ENCODE peak calls at places on chromosomes 2 and 18, in five cellular contexts. P is NB4, N is heart left ventricle, R is stomach, D is transverse colon. C is an unnamed sample.

GRCh38 chr18:76981388-76981968 is 151.1 kb downstream of the MBP start:
- DNase-seq in D (peak), P (no peak), N (no peak), R (peak), C (no peak)

GRCh38 chr2:96336873-96337272 is 1.3 kb downstream of the NCAPH start:
- DNase-seq in R (no peak), N (no peak), D (no peak), P (peak), C (no peak)

GRCh38 chr2:45000341-45000901 is 8.8 kb downstream of the SIX2 start:
- DNase-seq in D (no peak), P (peak), N (no peak), R (no peak), C (no peak)

GRCh38 chr18:6057604-6058003 is 162.3 kb upstream of the TMEM200C start:
- DNase-seq in P (no peak), R (no peak), N (no peak), D (no peak), C (no peak)

GRCh38 chr2:73779472-73780241 is at the start of gene DUSP11:
- DNase-seq in D (peak), R (peak), N (peak), P (peak), C (peak)

GRCh38 chr2:196718796-196719564 is 79.5 kb downstream of the CCDC150 start:
- DNase-seq in R (no peak), P (peak), N (no peak), D (no peak), C (peak)

GRCh38 chr2:175742367-175742766 is 259.7 kb downstream of the LNPK start:
- DNase-seq in D (no peak), N (no peak), P (no peak), R (no peak), C (no peak)

GRCh38 chr2:51068237-51068636 is 36.3 kb upstream of the NRXN1 start:
- DNase-seq in P (no peak), D (no peak), N (no peak), R (no peak), C (no peak)

GRCh38 chr2:36088716-36089328 is 266.8 kb upstream of the CRIM1 start:
- DNase-seq in N (no peak), R (no peak), P (no peak), D (no peak), C (no peak)

GRCh38 chr2:145007673-145008263 is 487.8 kb upstream of the ZEB2 start:
- DNase-seq in P (no peak), D (no peak), R (no peak), N (peak), C (no peak)

GRCh38 chr2:62266433-62267038 is 70.6 kb downstream of the B3GNT2 start:
- DNase-seq in R (no peak), P (no peak), D (no peak), N (no peak), C (no peak)

GRCh38 chr2:128404709-128405466 is 86.2 kb upstream of the HS6ST1 start:
- DNase-seq in R (peak), D (peak), N (no peak), P (no peak), C (no peak)

GRCh38 chr2:79368116-79368630 is 144.7 kb upstream of the CTNNA2 start:
- DNase-seq in R (no peak), P (no peak), N (no peak), D (no peak), C (no peak)

GRCh38 chr18:3595282-3596273 is 145.6 kb downstream of the TGIF1 start:
- DNase-seq in P (peak), N (no peak), D (peak), R (peak), C (peak)

GRCh38 chr2:124877065-124877671 is 852.1 kb downstream of the CNTNAP5 start:
- DNase-seq in P (no peak), D (no peak), N (no peak), R (no peak), C (no peak)

GRCh38 chr2:235493775-235494715 is at the start of gene AGAP1:
- DNase-seq in R (peak), N (peak), D (peak), P (peak), C (peak)

GRCh38 chr2:10844083-10844482 is 31.5 kb upstream of the PDIA6 start:
- DNase-seq in N (peak), P (no peak), R (peak), D (peak), C (no peak)

GRCh38 chr2:108594132-108594981 is 60.1 kb downstream of the LIMS1 start:
- DNase-seq in N (no peak), R (no peak), P (peak), D (no peak), C (no peak)

GRCh38 chr2:209431701-209432100 is 7.9 kb downstream of the MAP2 start:
- DNase-seq in D (no peak), N (no peak), R (no peak), P (no peak), C (no peak)

GRCh38 chr2:179486969-179487752 is 222.5 kb upstream of the SESTD1 start:
- DNase-seq in R (no peak), D (no peak), P (no peak), N (no peak), C (no peak)

GRCh38 chr18:52716926-52717325 is 376.9 kb downstream of the DCC start:
- DNase-seq in R (no peak), P (peak), D (peak), N (no peak), C (no peak)

GRCh38 chr2:45706028-45706427 is 54.6 kb downstream of the PRKCE start:
- DNase-seq in D (no peak), R (no peak), P (no peak), N (no peak), C (no peak)

GRCh38 chr18:78579854-78580577 is 399.6 kb upstream of the SALL3 start:
- DNase-seq in R (no peak), D (no peak), P (no peak), N (peak), C (no peak)

GRCh38 chr18:2536063-2536462 is 35.2 kb downstream of the METTL4 start:
- DNase-seq in N (no peak), D (no peak), P (no peak), R (no peak), C (no peak)

GRCh38 chr18:2927745-2928144 is 80.9 kb downstream of the EMILIN2 start:
- DNase-seq in N (no peak), R (no peak), P (no peak), D (no peak), C (no peak)

GRCh38 chr2:75200140-75200985 is 1.0 kb upstream of the TACR1 start:
- DNase-seq in N (peak), P (no peak), R (peak), D (peak), C (peak)

GRCh38 chr2:138897274-138897673 is 117.1 kb upstream of the NXPH2 start:
- DNase-seq in R (no peak), D (no peak), P (no peak), N (no peak), C (no peak)

GRCh38 chr18:46950064-46950656 is 32.8 kb downstream of the KATNAL2 start:
- DNase-seq in P (peak), D (no peak), N (no peak), R (no peak), C (peak)

GRCh38 chr2:183207110-183207509 is 82.9 kb downstream of the NUP35 start:
- DNase-seq in N (no peak), P (peak), R (no peak), D (no peak), C (no peak)

GRCh38 chr2:3505771-3506170 is 13.6 kb downstream of the ADI1 start:
- DNase-seq in N (no peak), P (no peak), D (no peak), R (no peak), C (no peak)

GRCh38 chr2:43225093-43225787 is 1.2 kb downstream of the ZFP36L2 start:
- DNase-seq in D (peak), R (peak), N (peak), P (peak), C (peak)

GRCh38 chr18:62981566-62981965 is 266.2 kb downstream of the PHLPP1 start:
- DNase-seq in D (no peak), N (no peak), R (no peak), P (no peak), C (no peak)

GRCh38 chr2:96241901-96242611 is 23.7 kb downstream of the TMEM127 start:
- DNase-seq in R (peak), N (peak), P (peak), D (peak), C (no peak)

GRCh38 chr2:70181363-70181956 is 9.4 kb downstream of the C2orf42 start:
- DNase-seq in P (peak), N (no peak), D (peak), R (peak), C (no peak)
- TF ChIP-seq POLR2A in P (no peak), N (no peak), D (no peak), R (no peak), C (no peak)

GRCh38 chr2:32010670-32011565 is at the start of gene MEMO1:
- DNase-seq in P (peak), N (peak), D (peak), R (peak), C (peak)
- TF ChIP-seq POLR2A in P (peak), N (no peak), D (peak), R (no peak), C (peak)

DNA sequence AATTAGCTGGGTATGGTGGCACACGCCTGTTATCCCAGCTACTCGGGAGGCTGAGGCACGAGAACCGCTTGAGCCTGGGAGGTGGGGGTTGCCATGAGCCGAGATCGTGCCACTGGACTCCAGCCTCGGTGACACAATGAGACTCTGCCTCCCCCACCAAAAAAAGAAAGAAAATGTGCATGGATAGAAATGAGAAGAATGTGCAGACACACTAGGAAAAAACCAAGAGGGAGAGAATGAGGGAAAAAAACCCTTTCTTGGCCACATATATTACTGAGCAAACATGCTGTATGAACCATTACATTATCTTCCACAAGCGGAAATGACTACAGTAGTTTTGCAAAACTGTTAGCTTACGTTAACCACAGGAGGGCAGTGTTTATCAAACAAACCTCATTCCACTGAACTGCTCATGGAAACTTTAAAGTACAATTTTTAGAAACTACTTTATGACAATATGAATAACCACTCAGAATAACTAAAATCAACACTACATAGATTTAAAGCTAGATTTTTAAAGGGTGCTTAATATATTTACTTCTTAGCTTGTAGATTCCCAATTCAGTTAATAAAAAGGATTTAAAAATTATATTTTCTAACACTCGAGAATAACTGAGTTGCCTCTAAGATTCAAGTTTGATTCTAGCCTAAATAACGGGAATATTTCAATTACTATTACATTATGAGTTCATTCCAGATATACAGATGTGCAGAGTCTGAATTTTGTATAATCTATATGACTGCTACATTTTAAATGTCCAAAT is 26.4 kb downstream of the ASXL2 start:
- DNase-seq in D (no peak), R (no peak), N (no peak), P (peak), C (peak)
- TF ChIP-seq POLR2A in D (no peak), R (no peak), N (no peak), P (no peak), C (no peak)

DNA sequence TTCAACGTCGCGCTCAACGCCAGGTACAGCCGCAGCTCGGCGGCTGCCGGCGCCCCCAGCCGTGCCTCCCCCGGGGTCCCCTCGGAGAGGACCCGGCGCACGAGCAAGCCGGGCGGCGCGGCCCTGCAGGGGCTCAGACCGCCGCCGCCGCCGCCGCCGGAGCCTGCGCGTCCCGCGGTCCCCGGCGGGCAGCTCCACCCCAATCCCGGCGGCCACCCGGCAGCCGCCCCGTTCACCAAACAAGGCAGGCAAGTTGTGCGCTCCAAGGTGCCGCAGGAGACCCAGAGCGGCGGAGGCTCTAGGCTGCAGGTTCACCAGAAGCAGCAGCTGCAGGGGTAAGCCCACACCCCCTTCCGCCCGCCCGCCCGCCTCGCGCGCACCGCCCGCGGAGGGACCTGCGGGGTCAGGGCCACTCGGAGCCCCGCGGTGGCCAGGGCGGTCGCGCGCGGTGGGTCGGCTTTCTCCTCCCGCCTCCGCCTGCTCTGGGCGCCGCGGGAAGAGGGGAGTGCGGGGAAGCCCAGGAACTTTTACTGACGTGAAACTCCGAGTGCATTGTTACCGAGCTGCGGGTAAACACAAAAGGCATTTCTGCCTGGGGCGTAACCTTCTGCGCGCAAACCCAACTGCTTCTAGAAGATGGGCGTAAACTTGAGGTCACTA is 861 bp downstream of the LTBP1 start:
- DNase-seq in D (peak), N (peak), P (peak), R (peak), C (peak)
- TF ChIP-seq POLR2A in D (peak), N (no peak), P (no peak), R (no peak), C (peak)

DNA sequence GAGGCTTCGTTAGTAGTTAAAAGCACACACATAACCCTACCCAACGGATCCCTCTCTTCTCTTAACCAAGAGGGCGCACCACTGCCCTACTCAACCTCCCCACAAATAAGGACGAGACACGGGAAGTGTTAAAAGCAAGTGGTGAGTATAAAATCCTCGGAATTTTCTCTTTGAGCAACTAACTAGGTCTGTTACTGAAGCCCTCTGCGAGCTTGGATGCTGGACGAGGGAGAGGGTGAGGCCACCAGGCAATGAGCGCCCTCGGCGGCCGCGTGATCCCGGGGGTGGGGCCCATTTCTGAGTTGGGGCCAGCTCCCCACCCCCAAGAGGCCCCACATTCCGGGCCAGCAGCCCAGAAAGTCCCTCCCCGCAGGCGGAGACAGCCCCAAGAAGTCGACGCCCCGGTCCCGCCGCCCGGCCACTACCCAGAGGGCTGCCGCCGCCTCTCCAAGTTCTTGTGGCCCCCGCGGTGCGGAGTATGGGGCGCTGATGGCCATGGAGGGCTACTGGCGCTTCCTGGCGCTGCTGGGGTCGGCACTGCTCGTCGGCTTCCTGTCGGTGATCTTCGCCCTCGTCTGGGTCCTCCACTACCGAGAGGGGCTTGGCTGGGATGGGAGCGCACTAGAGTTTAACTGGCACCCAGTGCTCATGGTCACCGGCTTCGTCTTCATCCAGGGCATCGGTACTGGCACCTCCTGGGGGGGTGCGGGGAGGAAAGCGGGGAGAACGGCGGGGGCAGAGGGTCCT is at the start of gene CYBRD1:
- DNase-seq in P (peak), D (peak), N (peak), R (peak), C (peak)
- TF ChIP-seq POLR2A in P (peak), D (peak), N (no peak), R (peak), C (peak)

DNA sequence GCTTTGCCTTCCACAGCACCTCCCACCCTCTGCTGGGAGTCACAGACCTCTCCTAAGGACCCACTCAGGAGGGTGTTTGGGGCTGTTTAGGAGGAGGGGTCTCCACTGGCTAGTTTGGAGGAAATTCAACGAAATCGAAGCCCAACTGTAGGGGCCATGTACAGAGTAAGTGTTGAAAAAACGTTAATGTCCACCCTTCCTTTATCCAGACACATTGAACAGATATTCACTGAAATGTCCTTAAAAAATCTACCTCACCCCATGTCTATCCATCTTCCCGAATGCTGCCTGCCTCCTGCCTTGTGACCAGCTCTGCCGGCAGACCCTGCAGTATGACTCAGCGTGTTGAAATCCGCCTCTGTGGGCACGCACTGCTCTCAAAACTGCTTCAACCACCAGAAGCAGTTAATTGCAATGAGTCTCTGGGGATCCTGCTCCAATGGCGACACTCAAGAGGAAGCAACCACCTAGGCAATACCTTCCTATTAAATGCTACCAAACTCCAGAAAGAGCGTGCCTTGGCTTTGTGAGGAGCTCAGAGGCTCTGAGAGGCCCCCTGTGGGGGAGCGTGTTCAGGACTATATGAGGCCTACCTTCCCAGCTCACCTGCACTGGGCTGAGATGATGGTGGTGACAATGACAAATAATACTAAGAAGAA is 61.4 kb upstream of the RTN4 start:
- DNase-seq in N (peak), R (peak), P (peak), D (peak), C (peak)
- TF ChIP-seq POLR2A in N (no peak), R (no peak), P (no peak), D (no peak), C (peak)

GRCh38 chr2:111897924-111898702 is at the start of gene MERTK:
- DNase-seq in D (peak), R (peak), P (peak), N (peak), C (peak)
- TF ChIP-seq POLR2A in D (peak), R (peak), P (peak), N (no peak), C (no peak)

GRCh38 chr2:17879137-17879912 is 858 bp downstream of the KCNS3 start:
- DNase-seq in P (no peak), R (peak), N (peak), D (peak), C (no peak)

GRCh38 chr2:17879913-17880274 is 1.4 kb downstream of the KCNS3 start:
- DNase-seq in P (no peak), N (no peak), R (no peak), D (no peak), C (no peak)

GRCh38 chr2:17877811-17878221 is 651 bp upstream of the KCNS3 start:
- DNase-seq in N (peak), D (peak), P (peak), R (no peak), C (peak)

GRCh38 chr2:17876590-17876989 is 1.9 kb upstream of the KCNS3 start:
- DNase-seq in R (no peak), N (no peak), D (no peak), P (no peak), C (no peak)

DNA sequence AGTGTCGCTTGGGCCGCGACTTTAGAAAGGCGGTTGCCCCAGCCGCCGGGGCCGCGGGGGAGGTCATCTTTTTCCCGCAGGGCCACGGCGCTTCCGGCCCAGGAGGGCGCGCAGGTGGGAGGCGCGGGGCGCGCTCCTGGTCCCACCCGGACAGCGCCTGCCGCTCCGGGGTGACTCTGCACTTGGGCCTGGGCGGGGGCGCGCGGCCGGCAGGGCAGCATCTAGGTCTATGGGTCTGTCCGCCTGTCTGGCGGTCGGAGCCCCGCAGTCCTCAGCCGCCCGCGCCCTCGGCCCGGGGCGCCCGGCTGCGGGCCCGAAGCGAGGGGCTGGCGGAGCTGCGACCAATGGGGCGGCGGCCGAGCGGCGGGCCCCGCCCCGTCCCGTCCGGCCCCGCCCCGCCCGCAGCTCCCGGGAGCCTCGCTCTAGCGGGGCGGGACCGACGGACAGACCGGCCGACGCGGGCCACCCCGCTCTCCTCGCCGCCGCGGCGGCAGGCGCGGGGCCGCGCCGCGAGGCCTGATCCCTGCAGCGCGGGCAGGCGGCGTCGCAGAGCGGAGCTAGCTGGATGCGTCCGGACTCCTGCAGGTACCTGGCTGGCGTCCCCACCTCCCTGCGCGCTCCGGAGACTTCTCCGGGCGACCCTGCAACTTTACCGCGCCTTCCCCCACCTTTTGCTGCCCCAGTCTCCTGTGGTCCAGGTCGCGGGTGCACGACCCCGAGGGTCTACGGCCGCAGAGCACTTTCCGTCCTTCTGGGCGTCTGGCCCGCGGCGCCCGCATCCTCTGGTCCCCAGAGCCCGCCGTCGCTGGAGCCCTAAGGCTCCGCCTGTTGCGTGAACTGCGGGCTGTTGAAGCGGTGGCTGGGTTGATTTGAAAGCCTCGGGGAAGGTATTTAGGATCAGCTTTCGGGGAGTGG is at the start of gene KCNS3:
- DNase-seq in D (peak), N (peak), R (peak), P (no peak), C (peak)
- TF ChIP-seq POLR2A in D (peak), N (no peak), R (no peak), P (no peak), C (no peak)

C was measured in erythroblast.